ENCODE peak calls at places on chromosome 14, in four cellular contexts. H is GM23248, S is GM23338, L is K562. E is an unnamed sample.

GRCh38 chr14:104355101-104355691 is 216.8 kb downstream of the KIF26A start:
- DNase-seq in L (peak), S (no peak), H (no peak), E (no peak)

GRCh38 chr14:104897286-104898194 is 27.1 kb upstream of the PLD4 start:
- DNase-seq in L (no peak), H (no peak), S (no peak), E (no peak)

GRCh38 chr14:54621686-54622085 is 54.8 kb downstream of the SAMD4A start:
- DNase-seq in L (no peak), S (no peak), H (peak), E (no peak)

GRCh38 chr14:37586783-37587428 is 8.1 kb downstream of the FOXA1 start:
- DNase-seq in S (no peak), H (no peak), L (no peak), E (no peak)

GRCh38 chr14:58701156-58701555 is 63.4 kb downstream of the DACT1 start:
- DNase-seq in L (no peak), S (no peak), H (no peak), E (no peak)

GRCh38 chr14:106556665-106557289 is 1030.4 kb downstream of the TMEM121 start:
- DNase-seq in S (peak), L (peak), H (no peak), E (no peak)

GRCh38 chr14:20873370-20874177 is 17.6 kb upstream of the RNASE3 start:
- DNase-seq in L (peak), H (peak), S (peak), E (no peak)

GRCh38 chr14:83849999-83850611 is 1679.8 kb upstream of the FLRT2 start:
- DNase-seq in L (no peak), H (no peak), S (no peak), E (no peak)

GRCh38 chr14:96754845-96755184 is 42.4 kb upstream of the VRK1 start:
- DNase-seq in L (no peak), S (peak), H (no peak), E (no peak)

GRCh38 chr14:62077676-62078261 is 315.5 kb downstream of the SNAPC1 start:
- DNase-seq in H (no peak), L (no peak), S (no peak), E (no peak)

GRCh38 chr14:80055226-80055625 is 156.1 kb downstream of the DIO2 start:
- DNase-seq in S (no peak), H (peak), L (no peak), E (no peak)

GRCh38 chr14:89748004-89748403 is 206.5 kb downstream of the EFCAB11 start:
- DNase-seq in S (no peak), H (peak), L (no peak), E (no peak)

GRCh38 chr14:59154383-59154782 is 34.1 kb upstream of the DAAM1 start:
- DNase-seq in L (no peak), H (no peak), S (no peak), E (no peak)

GRCh38 chr14:22845103-22845394 is 8.7 kb downstream of the MMP14 start:
- DNase-seq in S (no peak), H (no peak), L (no peak), E (no peak)

GRCh38 chr14:22844221-22845102 is 8.1 kb downstream of the MMP14 start:
- DNase-seq in L (no peak), H (no peak), S (no peak), E (no peak)

GRCh38 chr14:22842211-22843122 is 6.1 kb downstream of the MMP14 start:
- DNase-seq in H (peak), L (no peak), S (no peak), E (no peak)

GRCh38 chr14:22841769-22842168 is 5.4 kb downstream of the MMP14 start:
- DNase-seq in L (no peak), S (no peak), H (no peak), E (no peak)

DNA sequence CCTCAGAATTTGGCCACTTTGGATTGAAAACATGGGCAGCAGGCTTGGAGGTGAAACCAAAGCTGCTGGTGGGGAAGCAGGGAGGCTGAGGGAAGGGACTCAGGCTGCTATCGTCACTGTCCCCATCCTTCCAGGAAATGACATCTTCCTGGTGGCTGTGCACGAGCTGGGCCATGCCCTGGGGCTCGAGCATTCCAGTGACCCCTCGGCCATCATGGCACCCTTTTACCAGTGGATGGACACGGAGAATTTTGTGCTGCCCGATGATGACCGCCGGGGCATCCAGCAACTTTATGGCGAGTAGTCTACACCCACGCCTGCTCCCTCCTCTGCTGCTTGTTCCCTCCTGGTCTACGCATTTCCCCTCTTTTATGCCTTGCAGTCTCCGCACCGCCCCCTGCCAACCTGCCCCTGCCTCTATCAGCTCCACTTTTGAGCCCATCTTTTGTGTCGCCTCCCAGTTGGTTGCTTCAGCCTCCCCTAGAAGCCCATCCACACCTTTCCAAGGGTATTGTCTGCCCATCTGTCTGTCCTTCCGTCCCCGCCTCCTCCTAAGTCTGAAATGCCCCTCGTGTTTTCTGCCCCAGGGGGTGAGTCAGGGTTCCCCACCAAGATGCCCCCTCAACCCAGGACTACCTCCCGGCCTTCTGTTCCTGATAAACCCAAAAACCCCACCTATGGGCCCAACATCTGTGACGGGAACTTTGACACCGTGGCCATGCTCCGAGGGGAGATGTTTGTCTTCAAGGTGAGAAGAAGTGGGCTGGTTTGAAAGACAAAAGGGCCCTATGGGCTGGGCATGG is 6.9 kb downstream of the MMP14 start:
- DNase-seq in L (no peak), S (no peak), H (no peak), E (no peak)
- H3K27ac ChIP-seq in L (no peak), S (no peak), H (peak), E (no peak)

GRCh38 chr14:24068711-24069410 is 2.5 kb upstream of the CPNE6 start:
- DNase-seq in H (no peak), L (no peak), S (no peak), E (no peak)

GRCh38 chr14:24065408-24065807 is 6.0 kb upstream of the CPNE6 start:
- DNase-seq in H (no peak), S (no peak), L (no peak), E (no peak)

GRCh38 chr14:24067133-24068082 is 4.0 kb upstream of the CPNE6 start:
- DNase-seq in H (no peak), L (no peak), S (no peak), E (no peak)

GRCh38 chr14:24064856-24065255 is 6.5 kb upstream of the CPNE6 start:
- DNase-seq in L (no peak), H (no peak), S (no peak), E (no peak)

GRCh38 chr14:24066490-24067132 is 4.8 kb upstream of the CPNE6 start:
- DNase-seq in L (no peak), H (no peak), S (no peak), E (no peak)
- TF ChIP-seq EZH2 in L (no peak), H (no peak), S (no peak), E (no peak)

GRCh38 chr14:92737206-92737605 is 11.2 kb downstream of the LGMN start:
- DNase-seq in H (no peak), S (no peak), L (no peak), E (no peak)
- H2AFZ ChIP-seq in H (no peak), S (no peak), L (no peak), E (no peak)

GRCh38 chr14:99537399-99537798 is 56.2 kb downstream of the CCNK start:
- DNase-seq in H (peak), S (peak), L (no peak), E (no peak)
- H3K27ac ChIP-seq in H (no peak), S (no peak), L (no peak), E (no peak)